ENCODE peak calls at places on chromosomes 11 and 22, in five cellular contexts. J is skeletal muscle cell, D is AML-193, H is cardiac muscle cell, S is HCT116. O is an unnamed sample.

GRCh38 chr11:27011560-27012253 is 17.8 kb downstream of the FIBIN start:
- DNase-seq in J (no peak), H (no peak), D (no peak), S (no peak), O (no peak)

GRCh38 chr11:57641011-57641410 is 8.7 kb downstream of the YPEL4 start:
- DNase-seq in H (peak), D (no peak), J (no peak), S (no peak), O (no peak)

GRCh38 chr22:42994917-42995562 is 19.9 kb downstream of the PACSIN2 start:
- DNase-seq in H (peak), D (peak), S (no peak), J (peak), O (peak)

GRCh38 chr11:7056828-7057513 is 31.8 kb upstream of the RBMXL2 start:
- DNase-seq in J (no peak), H (no peak), S (no peak), D (no peak), O (no peak)

GRCh38 chr11:63999349-64000025 is 13.2 kb downstream of the OTUB1 start:
- DNase-seq in D (no peak), J (no peak), H (peak), S (no peak), O (peak)

GRCh38 chr11:17604201-17604912 is 57.3 kb downstream of the OTOG start:
- DNase-seq in J (no peak), D (no peak), H (no peak), S (no peak), O (no peak)

GRCh38 chr22:38068641-38069371 is 11.6 kb downstream of the PICK1 start:
- DNase-seq in J (no peak), S (no peak), D (no peak), H (no peak), O (no peak)

GRCh38 chr11:128532016-128532570 is 55.3 kb downstream of the ETS1 start:
- DNase-seq in J (no peak), S (no peak), D (no peak), H (no peak), O (no peak)

GRCh38 chr11:30960387-30960992 is 374.3 kb upstream of the MPPED2 start:
- DNase-seq in D (no peak), H (peak), S (peak), J (peak), O (peak)

GRCh38 chr11:8318536-8318935 is 54.9 kb upstream of the LMO1 start:
- DNase-seq in J (no peak), D (no peak), S (no peak), H (peak), O (peak)

GRCh38 chr11:14190992-14191773 is 167.8 kb downstream of the RRAS2 start:
- DNase-seq in S (no peak), J (no peak), H (no peak), D (no peak), O (no peak)

GRCh38 chr22:44576311-44577260 is 78.6 kb upstream of the RTL6 start:
- DNase-seq in D (no peak), H (no peak), J (no peak), S (no peak), O (no peak)

GRCh38 chr22:19630614-19631013 is 83.7 kb upstream of the SEPTIN5 start:
- DNase-seq in H (no peak), D (no peak), J (no peak), S (no peak), O (no peak)

GRCh38 chr11:18310800-18311340 is 11.1 kb downstream of the HPS5 start:
- DNase-seq in D (peak), S (no peak), J (no peak), H (no peak), O (no peak)

O was measured in iPS-NIHi11.